ENCODE peak calls at places on chromosome 11, in six cellular contexts. Y, I, F, V, M and S are unnamed samples.

GRCh38 chr11:1041936-1042608 is 5.6 kb upstream of the MUC6 start:
- DNase-seq in F (no peak), Y (peak; percentile 84), M (no peak), V (no peak), I (no peak), S (no peak)

GRCh38 chr11:93842461-93842860 is 8.0 kb downstream of the VSTM5 start:
- DNase-seq in V (no peak), M (no peak), I (no peak), Y (peak; percentile 83), F (no peak), S (no peak)

GRCh38 chr11:64834723-64835615 is 9.5 kb downstream of the CDC42BPG start:
- DNase-seq in V (no peak), M (no peak), F (no peak), I (no peak), Y (peak; percentile 90), S (peak; percentile 87)

GRCh38 chr11:125200441-125200840 is 35.9 kb downstream of the PKNOX2 start:
- DNase-seq in Y (no peak), V (no peak), M (no peak), F (no peak), I (no peak), S (no peak)

GRCh38 chr11:75625970-75626691 is 42.7 kb downstream of the MAP6 start:
- DNase-seq in I (no peak), Y (no peak), M (no peak), V (no peak), F (no peak), S (no peak)

GRCh38 chr11:97454988-97455387 is 1065.2 kb downstream of the JRKL start:
- DNase-seq in M (no peak), I (no peak), F (no peak), V (no peak), Y (no peak), S (no peak)

GRCh38 chr11:65606876-65607613 is 7.0 kb downstream of the MAP3K11 start:
- DNase-seq in F (peak; percentile 65), M (no peak), Y (peak; percentile 95), I (no peak), V (peak; percentile 94), S (peak; percentile 85)

GRCh38 chr11:112513417-112513816 is 252.8 kb upstream of the PLET1 start:
- DNase-seq in Y (no peak), M (no peak), F (no peak), I (no peak), V (peak; percentile 17), S (no peak)

GRCh38 chr11:73596547-73596946 is 1.4 kb downstream of the FAM168A start:
- DNase-seq in F (no peak), V (no peak), M (no peak), I (no peak), Y (no peak), S (no peak)

GRCh38 chr11:68010058-68011041 is at the start of gene ALDH3B1:
- DNase-seq in I (no peak), Y (peak; percentile 95), V (peak; percentile 72), F (no peak), M (no peak), S (peak; percentile 85)

GRCh38 chr11:67651976-67652895 is 1.7 kb upstream of the ACY3 start:
- DNase-seq in Y (no peak), M (no peak), V (no peak), F (no peak), I (no peak), S (no peak)

GRCh38 chr11:128582496-128583366 is 4.6 kb downstream of the ETS1 start:
- DNase-seq in Y (no peak), F (no peak), I (no peak), V (no peak), M (no peak), S (no peak)

GRCh38 chr11:3041699-3042098 is 15.5 kb downstream of the CARS1 start:
- DNase-seq in Y (no peak), F (no peak), V (no peak), I (no peak), M (no peak), S (peak; percentile 68)

GRCh38 chr11:71245601-71246391 is 6.6 kb downstream of the SHANK2 start:
- DNase-seq in M (no peak), F (no peak), V (peak; percentile 73), I (no peak), Y (peak; percentile 17), S (peak; percentile 42)

GRCh38 chr11:76380161-76380976 is 563 bp downstream of the THAP12 start:
- DNase-seq in F (peak; percentile 26), V (peak; percentile 55), M (no peak), I (peak; percentile 32), Y (no peak), S (no peak)

GRCh38 chr11:69141742-69142141 is 14.0 kb upstream of the SMIM38 start:
- DNase-seq in F (no peak), Y (peak; percentile 17), I (no peak), M (no peak), V (no peak), S (no peak)

GRCh38 chr11:116930177-116930576 is 92.8 kb upstream of the APOA1 start:
- DNase-seq in F (no peak), Y (no peak), V (no peak), M (no peak), I (no peak), S (no peak)

GRCh38 chr11:112320668-112321067 is 60.0 kb upstream of the PLET1 start:
- DNase-seq in V (no peak), F (no peak), I (no peak), M (no peak), Y (peak; percentile 71), S (peak; percentile 75)

GRCh38 chr11:61028135-61028729 is 56.8 kb downstream of the CD6 start:
- DNase-seq in I (no peak), Y (peak; percentile 57), V (no peak), F (no peak), M (peak; percentile 76), S (peak; percentile 37)

GRCh38 chr11:73353422-73353821 is 22.8 kb upstream of the RELT start:
- DNase-seq in Y (no peak), I (no peak), F (no peak), M (no peak), V (no peak), S (no peak)

GRCh38 chr11:32433249-32434115 is 1.9 kb downstream of the WT1 start:
- DNase-seq in V (peak; percentile 50), M (no peak), I (no peak), F (no peak), Y (no peak), S (no peak)

GRCh38 chr11:128026596-128026995 is 560.8 kb downstream of the ETS1 start:
- DNase-seq in I (no peak), V (no peak), M (no peak), F (no peak), Y (no peak), S (no peak)

GRCh38 chr11:118792642-118793124 is 1.7 kb upstream of the DDX6 start:
- DNase-seq in V (peak; percentile 63), F (peak; percentile 62), M (peak; percentile 91), Y (peak; percentile 68), I (peak; percentile 57), S (no peak)

GRCh38 chr11:34379081-34379480 is 21.3 kb upstream of the ABTB2 start:
- DNase-seq in I (no peak), F (no peak), V (no peak), M (no peak), Y (no peak), S (no peak)

GRCh38 chr11:66326261-66327111 is 9.6 kb upstream of the CD248 start:
- DNase-seq in M (no peak), V (peak; percentile 52), F (no peak), I (no peak), Y (no peak), S (no peak)

GRCh38 chr11:103530257-103530656 is 421.0 kb downstream of the DYNC2H1 start:
- DNase-seq in M (no peak), I (no peak), V (no peak), Y (no peak), F (no peak), S (no peak)

GRCh38 chr11:13337986-13338436 is 60.4 kb downstream of the BMAL1 start:
- DNase-seq in I (no peak), V (no peak), F (no peak), M (no peak), Y (no peak), S (no peak)

GRCh38 chr11:130508913-130509312 is 60.5 kb downstream of the ADAMTS15 start:
- DNase-seq in V (no peak), Y (no peak), I (no peak), F (no peak), M (no peak), S (no peak)

GRCh38 chr11:126456783-126457542 is 101.5 kb downstream of the ST3GAL4 start:
- DNase-seq in Y (no peak), I (no peak), M (no peak), V (no peak), F (no peak), S (no peak)

GRCh38 chr11:86800076-86800955 is at the start of gene PRSS23:
- DNase-seq in V (peak; percentile 76), M (no peak), Y (peak; percentile 74), F (peak; percentile 41), I (no peak), S (peak; percentile 59)
- TF ChIP-seq POLR2A in V (peak; percentile 72), M (no peak), Y (no peak), F (no peak), I (no peak), S (no peak)

GRCh38 chr11:114179234-114179941 is 116.8 kb upstream of the NNMT start:
- DNase-seq in Y (peak; percentile 89), I (no peak), F (no peak), V (no peak), M (no peak), S (peak; percentile 71)
- TF ChIP-seq POLR2AphosphoS5 in Y (peak; percentile 99), I (no peak), F (no peak), V (no peak), M (no peak), S (peak; percentile 91)

GRCh38 chr11:45660717-45661416 is 4.6 kb downstream of the CHST1 start:
- DNase-seq in I (no peak), V (no peak), Y (no peak), M (no peak), F (no peak), S (no peak)

GRCh38 chr11:45657496-45658260 is 7.7 kb downstream of the CHST1 start:
- DNase-seq in Y (no peak), I (no peak), M (no peak), F (no peak), V (no peak), S (no peak)

GRCh38 chr11:45659031-45659817 is 6.2 kb downstream of the CHST1 start:
- DNase-seq in V (no peak), I (no peak), Y (no peak), F (no peak), M (no peak), S (peak; percentile 36)

GRCh38 chr11:45659818-45660160 is 5.6 kb downstream of the CHST1 start:
- DNase-seq in Y (no peak), M (no peak), V (no peak), I (no peak), F (no peak), S (no peak)

GRCh38 chr11:45658292-45658991 is 7.0 kb downstream of the CHST1 start:
- DNase-seq in M (no peak), Y (peak; percentile 34), F (no peak), I (no peak), V (peak; percentile 77), S (peak; percentile 51)
- TF ChIP-seq POLR2A in M (no peak), Y (no peak), F (no peak), I (no peak), V (peak; percentile 33), S (no peak)

DNA sequence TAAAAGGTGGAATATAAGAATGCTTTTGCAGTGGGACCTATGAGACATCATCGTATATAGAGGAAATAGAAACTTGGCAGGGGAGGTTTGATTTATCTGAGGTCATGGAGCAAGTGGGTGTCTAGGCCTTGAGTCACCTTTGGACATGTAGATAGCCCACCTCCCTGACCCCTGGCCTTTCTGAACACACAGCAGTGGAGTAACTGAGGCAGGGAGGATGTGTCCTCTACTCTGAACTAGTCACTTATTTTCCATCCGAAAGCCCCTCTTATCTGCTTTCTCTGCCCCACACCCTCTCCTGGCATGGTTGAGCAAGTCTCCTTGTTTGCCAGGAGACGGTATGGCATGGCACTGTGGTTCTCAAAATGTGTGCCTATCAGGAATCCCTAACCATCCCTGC is 7.9 kb downstream of the CD82 start:
- DNase-seq in Y (no peak), M (no peak), I (no peak), V (no peak), F (no peak), S (no peak)
- TF ChIP-seq POLR2AphosphoS5 in Y (no peak), M (peak; percentile 45), I (no peak), V (no peak), F (no peak), S (no peak)